ENCODE peak calls at places on chromosomes 3 and 15, in five cellular contexts. F is HEK293T; V is RWPE1; J is T-helper 1 cell; D is activated naive CD4-positive, alpha-beta T cell treated with anti-CD3 and anti-CD28 coated beads for 36 hours. B is an unnamed sample.

GRCh38 chr3:12486916-12487315 is 2.6 kb downstream of the TSEN2 start:
- DNase-seq in F (no peak), V (no peak), J (no peak), D (no peak), B (no peak)

GRCh38 chr3:38018296-38019266 is 10.9 kb downstream of the PLCD1 start:
- DNase-seq in F (no peak), V (no peak), J (no peak), D (peak), B (no peak)

GRCh38 chr3:71088742-71089141 is 494.8 kb downstream of the FOXP1 start:
- DNase-seq in F (no peak), V (no peak), J (no peak), D (no peak), B (no peak)

GRCh38 chr3:39806820-39807219 is 2.6 kb upstream of the MYRIP start:
- DNase-seq in F (no peak), V (no peak), J (no peak), D (no peak), B (no peak)

GRCh38 chr3:39180546-39181346 is 11.6 kb downstream of the XIRP1 start:
- DNase-seq in F (peak), V (peak), J (peak), D (peak), B (peak)

GRCh38 chr15:59371458-59372351 is 966 bp downstream of the MYO1E start:
- DNase-seq in F (peak), V (peak), J (no peak), D (no peak), B (peak)

GRCh38 chr15:25177955-25178801 is 223.4 kb downstream of the SNRPN start:
- DNase-seq in F (no peak), V (no peak), J (no peak), D (no peak), B (no peak)

GRCh38 chr3:41900265-41900664 is 61.6 kb downstream of the ULK4 start:
- DNase-seq in F (no peak), V (no peak), J (no peak), D (no peak), B (no peak)

GRCh38 chr3:178396318-178396717 is 139.9 kb upstream of the KCNMB2 start:
- DNase-seq in F (no peak), V (no peak), J (no peak), D (no peak), B (no peak)

GRCh38 chr3:105829879-105830622 is 38.8 kb downstream of the CBLB start:
- DNase-seq in F (no peak), V (no peak), J (peak), D (peak), B (no peak)